ENCODE peak calls at places on chromosomes 4 and X, in seven cellular contexts. One of them, this sample, is unnamed.

GRCh38 chrX:153953342-153953830 is 8.9 kb upstream of the RENBP start:
- DNase-seq in naive thymus-derived CD4-positive, alpha-beta T cell: peak
- DNase-seq in fibroblast of lung: peak
- DNase-seq in pancreas: peak
- DNase-seq in suprapubic skin: no peak
- DNase-seq in psoas muscle: peak
- DNase-seq in tibial nerve: peak
- DNase-seq in this sample: no peak

GRCh38 chr4:93684571-93684970 is 144.0 kb upstream of the ATOH1 start:
- DNase-seq in naive thymus-derived CD4-positive, alpha-beta T cell: no peak
- DNase-seq in fibroblast of lung: no peak
- DNase-seq in pancreas: no peak
- DNase-seq in suprapubic skin: no peak
- DNase-seq in psoas muscle: no peak
- DNase-seq in tibial nerve: no peak
- DNase-seq in this sample: no peak

GRCh38 chrX:24838624-24839023 is 144.9 kb downstream of the POLA1 start:
- DNase-seq in naive thymus-derived CD4-positive, alpha-beta T cell: peak
- DNase-seq in fibroblast of lung: peak
- DNase-seq in pancreas: no peak
- DNase-seq in suprapubic skin: no peak
- DNase-seq in psoas muscle: no peak
- DNase-seq in tibial nerve: no peak
- DNase-seq in this sample: peak

GRCh38 chr4:160362478-160362877 is 1259.6 kb downstream of the RAPGEF2 start:
- DNase-seq in naive thymus-derived CD4-positive, alpha-beta T cell: no peak
- DNase-seq in fibroblast of lung: no peak
- DNase-seq in pancreas: no peak
- DNase-seq in suprapubic skin: no peak
- DNase-seq in psoas muscle: no peak
- DNase-seq in tibial nerve: no peak
- DNase-seq in this sample: no peak

GRCh38 chr4:139153411-139154133 is 23.4 kb downstream of the ELF2 start:
- DNase-seq in naive thymus-derived CD4-positive, alpha-beta T cell: no peak
- DNase-seq in fibroblast of lung: no peak
- DNase-seq in pancreas: no peak
- DNase-seq in suprapubic skin: no peak
- DNase-seq in psoas muscle: no peak
- DNase-seq in tibial nerve: no peak
- DNase-seq in this sample: no peak

GRCh38 chr4:104411501-104411900 is 83.2 kb downstream of the CXXC4 start:
- DNase-seq in naive thymus-derived CD4-positive, alpha-beta T cell: no peak
- DNase-seq in fibroblast of lung: no peak
- DNase-seq in pancreas: no peak
- DNase-seq in suprapubic skin: no peak
- DNase-seq in psoas muscle: no peak
- DNase-seq in tibial nerve: no peak
- DNase-seq in this sample: no peak

GRCh38 chr4:133150643-133151300 is 1.7 kb downstream of the PCDH10 start:
- DNase-seq in naive thymus-derived CD4-positive, alpha-beta T cell: no peak
- DNase-seq in fibroblast of lung: peak
- DNase-seq in pancreas: no peak
- DNase-seq in suprapubic skin: no peak
- DNase-seq in psoas muscle: no peak
- DNase-seq in tibial nerve: no peak
- DNase-seq in this sample: no peak

GRCh38 chr4:23746672-23747071 is 143.2 kb downstream of the PPARGC1A start:
- DNase-seq in naive thymus-derived CD4-positive, alpha-beta T cell: no peak
- DNase-seq in fibroblast of lung: no peak
- DNase-seq in pancreas: no peak
- DNase-seq in suprapubic skin: no peak
- DNase-seq in psoas muscle: no peak
- DNase-seq in tibial nerve: no peak
- DNase-seq in this sample: no peak

GRCh38 chr4:73679836-73680235 is 59.6 kb upstream of the RASSF6 start:
- DNase-seq in naive thymus-derived CD4-positive, alpha-beta T cell: no peak
- DNase-seq in fibroblast of lung: peak
- DNase-seq in pancreas: no peak
- DNase-seq in suprapubic skin: no peak
- DNase-seq in psoas muscle: no peak
- DNase-seq in tibial nerve: no peak
- DNase-seq in this sample: no peak

GRCh38 chrX:8636442-8636841 is 95.5 kb downstream of the ANOS1 start:
- DNase-seq in naive thymus-derived CD4-positive, alpha-beta T cell: no peak
- DNase-seq in fibroblast of lung: no peak
- DNase-seq in pancreas: no peak
- DNase-seq in suprapubic skin: no peak
- DNase-seq in psoas muscle: no peak
- DNase-seq in tibial nerve: no peak
- DNase-seq in this sample: no peak

GRCh38 chrX:119145241-119145653 is 17.6 kb upstream of the KIAA1210 start:
- DNase-seq in naive thymus-derived CD4-positive, alpha-beta T cell: no peak
- DNase-seq in fibroblast of lung: no peak
- DNase-seq in pancreas: no peak
- DNase-seq in suprapubic skin: no peak
- DNase-seq in psoas muscle: no peak
- DNase-seq in tibial nerve: no peak
- DNase-seq in this sample: no peak

GRCh38 chrX:40244980-40245379 is 147.2 kb upstream of the BCOR start:
- DNase-seq in naive thymus-derived CD4-positive, alpha-beta T cell: peak
- DNase-seq in fibroblast of lung: peak
- DNase-seq in pancreas: no peak
- DNase-seq in suprapubic skin: no peak
- DNase-seq in psoas muscle: no peak
- DNase-seq in tibial nerve: no peak
- DNase-seq in this sample: peak

GRCh38 chr4:3805731-3806130 is 39.5 kb downstream of the ADRA2C start:
- DNase-seq in naive thymus-derived CD4-positive, alpha-beta T cell: no peak
- DNase-seq in fibroblast of lung: no peak
- DNase-seq in pancreas: no peak
- DNase-seq in suprapubic skin: no peak
- DNase-seq in psoas muscle: no peak
- DNase-seq in tibial nerve: no peak
- DNase-seq in this sample: no peak

GRCh38 chr4:71307729-71308128 is 31.1 kb upstream of the SLC4A4 start:
- DNase-seq in naive thymus-derived CD4-positive, alpha-beta T cell: no peak
- DNase-seq in fibroblast of lung: no peak
- DNase-seq in pancreas: no peak
- DNase-seq in suprapubic skin: no peak
- DNase-seq in psoas muscle: no peak
- DNase-seq in tibial nerve: no peak
- DNase-seq in this sample: no peak

GRCh38 chr4:69383281-69383680 is 103.0 kb downstream of the UGT2B28 start:
- DNase-seq in naive thymus-derived CD4-positive, alpha-beta T cell: no peak
- DNase-seq in fibroblast of lung: no peak
- DNase-seq in pancreas: no peak
- DNase-seq in suprapubic skin: no peak
- DNase-seq in psoas muscle: no peak
- DNase-seq in tibial nerve: no peak
- DNase-seq in this sample: no peak

GRCh38 chr4:3045500-3045850 is 28.9 kb downstream of the HTT-AS start:
- DNase-seq in naive thymus-derived CD4-positive, alpha-beta T cell: peak
- DNase-seq in fibroblast of lung: peak
- DNase-seq in pancreas: no peak
- DNase-seq in suprapubic skin: no peak
- DNase-seq in psoas muscle: peak
- DNase-seq in tibial nerve: peak
- DNase-seq in this sample: peak

GRCh38 chr4:72326692-72327632 is 242.1 kb downstream of the ADAMTS3 start:
- DNase-seq in naive thymus-derived CD4-positive, alpha-beta T cell: no peak
- DNase-seq in fibroblast of lung: peak
- DNase-seq in pancreas: no peak
- DNase-seq in suprapubic skin: no peak
- DNase-seq in psoas muscle: no peak
- DNase-seq in tibial nerve: no peak
- DNase-seq in this sample: peak

GRCh38 chr4:113534698-113535097 is 226.8 kb downstream of the CAMK2D start:
- DNase-seq in naive thymus-derived CD4-positive, alpha-beta T cell: no peak
- DNase-seq in fibroblast of lung: peak
- DNase-seq in pancreas: no peak
- DNase-seq in suprapubic skin: no peak
- DNase-seq in psoas muscle: no peak
- DNase-seq in tibial nerve: no peak
- DNase-seq in this sample: no peak

GRCh38 chr4:64022560-64022959 is 386.7 kb downstream of the TECRL start:
- DNase-seq in naive thymus-derived CD4-positive, alpha-beta T cell: no peak
- DNase-seq in fibroblast of lung: no peak
- DNase-seq in pancreas: no peak
- DNase-seq in suprapubic skin: no peak
- DNase-seq in psoas muscle: no peak
- DNase-seq in tibial nerve: no peak
- DNase-seq in this sample: no peak

GRCh38 chr4:64014647-64015046 is 394.6 kb downstream of the TECRL start:
- DNase-seq in naive thymus-derived CD4-positive, alpha-beta T cell: no peak
- DNase-seq in fibroblast of lung: no peak
- DNase-seq in pancreas: no peak
- DNase-seq in suprapubic skin: no peak
- DNase-seq in psoas muscle: no peak
- DNase-seq in tibial nerve: no peak
- DNase-seq in this sample: no peak

DNA sequence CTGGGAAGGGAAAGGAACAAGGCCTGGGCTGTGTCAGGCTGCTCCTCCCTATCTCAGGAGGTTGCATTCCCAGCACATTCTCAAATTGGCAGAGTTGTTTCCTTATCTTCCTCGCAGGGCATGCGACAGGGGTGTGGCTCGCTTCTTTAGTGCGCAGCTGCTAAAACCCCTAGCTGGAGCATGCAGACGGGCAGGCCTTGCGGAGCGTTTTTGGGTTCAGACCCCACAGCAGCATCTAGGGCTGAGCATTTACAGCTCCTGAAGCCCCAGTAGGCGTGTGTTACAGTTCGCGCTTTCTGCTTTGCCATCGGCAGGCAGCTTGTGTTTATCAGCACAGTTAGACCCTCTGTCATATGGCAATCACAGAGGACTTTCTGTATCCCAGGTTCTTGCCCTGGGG is 392.4 kb downstream of the TECRL start:
- DNase-seq in naive thymus-derived CD4-positive, alpha-beta T cell: no peak
- DNase-seq in fibroblast of lung: no peak
- DNase-seq in pancreas: no peak
- DNase-seq in suprapubic skin: no peak
- DNase-seq in psoas muscle: no peak
- DNase-seq in tibial nerve: no peak
- DNase-seq in this sample: no peak
- H3K4me3 ChIP-seq in naive thymus-derived CD4-positive, alpha-beta T cell: no peak
- H3K4me3 ChIP-seq in fibroblast of lung: no peak
- H3K4me3 ChIP-seq in pancreas: no peak
- H3K4me3 ChIP-seq in suprapubic skin: no peak
- H3K4me3 ChIP-seq in psoas muscle: no peak
- H3K4me3 ChIP-seq in tibial nerve: no peak
- H3K4me3 ChIP-seq in this sample: no peak

GRCh38 chr4:123421942-123422781 is 25.6 kb downstream of the SPRY1 start:
- DNase-seq in naive thymus-derived CD4-positive, alpha-beta T cell: no peak
- DNase-seq in fibroblast of lung: no peak
- DNase-seq in pancreas: no peak
- DNase-seq in suprapubic skin: no peak
- DNase-seq in psoas muscle: no peak
- DNase-seq in tibial nerve: no peak
- DNase-seq in this sample: no peak
- H3K4me3 ChIP-seq in naive thymus-derived CD4-positive, alpha-beta T cell: peak
- H3K4me3 ChIP-seq in fibroblast of lung: peak
- H3K4me3 ChIP-seq in pancreas: no peak
- H3K4me3 ChIP-seq in suprapubic skin: no peak
- H3K4me3 ChIP-seq in psoas muscle: peak
- H3K4me3 ChIP-seq in tibial nerve: peak
- H3K4me3 ChIP-seq in this sample: no peak

GRCh38 chrX:69161786-69162349 is 3.4 kb downstream of the PJA1 start:
- DNase-seq in naive thymus-derived CD4-positive, alpha-beta T cell: no peak
- DNase-seq in fibroblast of lung: no peak
- DNase-seq in pancreas: no peak
- DNase-seq in suprapubic skin: no peak
- DNase-seq in psoas muscle: no peak
- DNase-seq in tibial nerve: no peak
- DNase-seq in this sample: no peak

GRCh38 chrX:69155786-69156520 is 9.3 kb downstream of the PJA1 start:
- DNase-seq in naive thymus-derived CD4-positive, alpha-beta T cell: no peak
- DNase-seq in fibroblast of lung: no peak
- DNase-seq in pancreas: peak
- DNase-seq in suprapubic skin: no peak
- DNase-seq in psoas muscle: no peak
- DNase-seq in tibial nerve: no peak
- DNase-seq in this sample: no peak

GRCh38 chrX:69156638-69157037 is 8.6 kb downstream of the PJA1 start:
- DNase-seq in naive thymus-derived CD4-positive, alpha-beta T cell: no peak
- DNase-seq in fibroblast of lung: no peak
- DNase-seq in pancreas: peak
- DNase-seq in suprapubic skin: no peak
- DNase-seq in psoas muscle: no peak
- DNase-seq in tibial nerve: no peak
- DNase-seq in this sample: no peak

GRCh38 chrX:69161371-69161770 is 3.9 kb downstream of the PJA1 start:
- DNase-seq in naive thymus-derived CD4-positive, alpha-beta T cell: no peak
- DNase-seq in fibroblast of lung: no peak
- DNase-seq in pancreas: no peak
- DNase-seq in suprapubic skin: no peak
- DNase-seq in psoas muscle: no peak
- DNase-seq in tibial nerve: no peak
- DNase-seq in this sample: no peak

GRCh38 chrX:69158166-69159040 is 6.8 kb downstream of the PJA1 start:
- DNase-seq in naive thymus-derived CD4-positive, alpha-beta T cell: peak
- DNase-seq in fibroblast of lung: peak
- DNase-seq in pancreas: peak
- DNase-seq in suprapubic skin: no peak
- DNase-seq in psoas muscle: peak
- DNase-seq in tibial nerve: peak
- DNase-seq in this sample: peak
- H3K4me3 ChIP-seq in naive thymus-derived CD4-positive, alpha-beta T cell: no peak
- H3K4me3 ChIP-seq in fibroblast of lung: no peak
- H3K4me3 ChIP-seq in pancreas: no peak
- H3K4me3 ChIP-seq in suprapubic skin: no peak
- H3K4me3 ChIP-seq in psoas muscle: no peak
- H3K4me3 ChIP-seq in tibial nerve: no peak
- H3K4me3 ChIP-seq in this sample: no peak

DNA sequence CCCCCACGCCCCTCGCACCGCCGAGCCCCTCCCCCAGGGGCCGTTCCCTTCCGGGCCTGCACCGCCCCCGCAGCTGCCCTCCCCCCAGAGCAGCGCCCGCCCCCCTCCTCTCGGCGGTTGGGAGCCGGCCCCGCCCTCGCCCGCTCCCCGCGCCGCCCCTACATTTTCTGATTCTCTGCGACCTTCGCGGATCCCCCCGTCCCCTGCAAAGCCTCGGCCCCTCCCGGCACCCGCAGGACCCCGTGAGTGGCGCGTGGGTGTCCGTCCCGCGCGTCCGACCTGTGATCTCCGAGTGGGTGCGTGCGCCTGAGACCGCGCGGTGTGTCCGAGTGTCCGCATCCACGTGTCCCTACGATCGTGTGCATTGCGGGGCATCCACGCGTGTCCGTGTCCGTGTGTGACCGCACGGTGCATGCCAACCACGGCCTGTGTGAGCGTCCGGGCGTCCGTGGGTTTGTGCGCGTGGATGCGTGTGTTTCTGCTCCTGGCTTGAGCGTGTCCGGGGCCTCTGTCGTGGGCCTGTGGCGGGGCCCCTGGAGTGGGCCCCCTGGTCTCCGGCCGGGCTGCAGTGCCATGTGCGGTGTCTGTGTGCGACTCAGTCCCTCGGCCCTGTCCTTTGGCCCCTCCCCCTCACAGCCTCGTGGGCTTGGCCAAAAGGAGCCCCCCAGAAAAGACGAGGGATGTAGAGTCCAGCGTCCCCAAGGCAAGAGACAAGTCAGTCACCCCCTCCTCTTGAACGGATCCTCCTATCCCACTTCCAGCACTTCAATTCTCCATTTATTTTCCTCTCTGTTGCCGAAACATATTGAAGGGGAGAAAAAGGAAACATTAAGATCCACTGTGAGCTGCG is 8.8 kb upstream of the NKX1-1 start:
- DNase-seq in naive thymus-derived CD4-positive, alpha-beta T cell: no peak
- DNase-seq in fibroblast of lung: no peak
- DNase-seq in pancreas: no peak
- DNase-seq in suprapubic skin: peak
- DNase-seq in psoas muscle: no peak
- DNase-seq in tibial nerve: no peak
- DNase-seq in this sample: no peak
- H3K4me3 ChIP-seq in naive thymus-derived CD4-positive, alpha-beta T cell: no peak
- H3K4me3 ChIP-seq in fibroblast of lung: no peak
- H3K4me3 ChIP-seq in pancreas: no peak
- H3K4me3 ChIP-seq in suprapubic skin: no peak
- H3K4me3 ChIP-seq in psoas muscle: no peak
- H3K4me3 ChIP-seq in tibial nerve: no peak
- H3K4me3 ChIP-seq in this sample: no peak